ENCODE peak calls at places on chromosomes 12 and 14, in seven cellular contexts. N is PC-3, X is HCT116, Y is hepatocyte, T is neural progenitor cell, O is GM23338, G is SK-N-SH. P is an unnamed sample.

GRCh38 chr14:23061995-23062394 is 4.7 kb upstream of the CDH24 start:
- DNase-seq in N (peak; percentile 96), O (no peak), T (no peak), Y (peak; percentile 83), G (no peak), X (peak; percentile 60), P (peak; percentile 89)

GRCh38 chr12:41709012-41709411 is 435.7 kb downstream of the GXYLT1 start:
- DNase-seq in N (no peak), G (no peak), T (no peak), Y (no peak), O (peak; percentile 16), X (no peak), P (no peak)

GRCh38 chr12:132638541-132639408 is 20.2 kb downstream of the P2RX2 start:
- DNase-seq in N (peak; percentile 63), Y (peak; percentile 84), G (peak; percentile 69), O (peak; percentile 67), T (peak; percentile 46), X (no peak), P (peak; percentile 77)

GRCh38 chr14:53306926-53307325 is 153.8 kb upstream of the DDHD1 start:
- DNase-seq in T (peak; percentile 80), X (no peak), N (peak; percentile 48), O (no peak), Y (no peak), G (no peak), P (peak; percentile 68)

GRCh38 chr14:61151276-61151675 is 129.9 kb downstream of the TMEM30B start:
- DNase-seq in G (no peak), X (no peak), Y (no peak), N (no peak), T (no peak), O (no peak), P (peak; percentile 24)

GRCh38 chr12:5789469-5789968 is 155.5 kb downstream of the ANO2 start:
- DNase-seq in O (no peak), X (no peak), T (no peak), G (no peak), Y (no peak), N (peak; percentile 38), P (no peak)

GRCh38 chr14:31280132-31280870 is 72.7 kb upstream of the HECTD1 start:
- DNase-seq in Y (no peak), O (no peak), G (no peak), T (no peak), N (no peak), X (no peak), P (no peak)

GRCh38 chr12:121364657-121365265 is 12.6 kb upstream of the ANAPC5 start:
- DNase-seq in G (no peak), N (peak; percentile 40), T (no peak), O (no peak), Y (no peak), X (no peak), P (peak; percentile 52)

GRCh38 chr12:68794653-68795253 is 13.2 kb upstream of the MDM2 start:
- DNase-seq in O (no peak), N (peak; percentile 80), X (no peak), Y (no peak), G (no peak), T (no peak), P (peak; percentile 82)

GRCh38 chr12:102833687-102834435 is 83.2 kb downstream of the PAH start:
- DNase-seq in O (peak; percentile 79), G (no peak), Y (peak; percentile 52), N (peak; percentile 17), X (no peak), T (peak; percentile 80), P (peak; percentile 30)

GRCh38 chr14:41476526-41476925 is 130.2 kb upstream of the LRFN5 start:
- DNase-seq in Y (no peak), N (peak; percentile 79), G (no peak), T (no peak), O (no peak), X (no peak), P (peak; percentile 1)

GRCh38 chr12:3218150-3218845 is 141.1 kb downstream of the TSPAN9 start:
- DNase-seq in O (no peak), G (peak; percentile 87), Y (peak; percentile 70), N (no peak), T (no peak), X (no peak), P (peak; percentile 88)

GRCh38 chr14:103314496-103315277 is 19.4 kb upstream of the EIF5 start:
- DNase-seq in N (no peak), G (no peak), Y (no peak), O (no peak), X (no peak), T (no peak), P (no peak)
- TF ChIP-seq EZH2phosphoT487 in N (no peak), G (no peak), Y (no peak), O (no peak), X (no peak), T (no peak), P (no peak)

GRCh38 chr12:130626601-130627000 is 89.5 kb downstream of the RIMBP2 start:
- DNase-seq in G (no peak), N (no peak), T (no peak), X (no peak), O (no peak), Y (no peak), P (no peak)
- H3K4me2 ChIP-seq in G (no peak overlapping the region), N (no peak overlapping the region), T (no peak overlapping the region), X (no peak overlapping the region), O (no peak overlapping the region), Y (no peak overlapping the region), P (no peak overlapping the region)

DNA sequence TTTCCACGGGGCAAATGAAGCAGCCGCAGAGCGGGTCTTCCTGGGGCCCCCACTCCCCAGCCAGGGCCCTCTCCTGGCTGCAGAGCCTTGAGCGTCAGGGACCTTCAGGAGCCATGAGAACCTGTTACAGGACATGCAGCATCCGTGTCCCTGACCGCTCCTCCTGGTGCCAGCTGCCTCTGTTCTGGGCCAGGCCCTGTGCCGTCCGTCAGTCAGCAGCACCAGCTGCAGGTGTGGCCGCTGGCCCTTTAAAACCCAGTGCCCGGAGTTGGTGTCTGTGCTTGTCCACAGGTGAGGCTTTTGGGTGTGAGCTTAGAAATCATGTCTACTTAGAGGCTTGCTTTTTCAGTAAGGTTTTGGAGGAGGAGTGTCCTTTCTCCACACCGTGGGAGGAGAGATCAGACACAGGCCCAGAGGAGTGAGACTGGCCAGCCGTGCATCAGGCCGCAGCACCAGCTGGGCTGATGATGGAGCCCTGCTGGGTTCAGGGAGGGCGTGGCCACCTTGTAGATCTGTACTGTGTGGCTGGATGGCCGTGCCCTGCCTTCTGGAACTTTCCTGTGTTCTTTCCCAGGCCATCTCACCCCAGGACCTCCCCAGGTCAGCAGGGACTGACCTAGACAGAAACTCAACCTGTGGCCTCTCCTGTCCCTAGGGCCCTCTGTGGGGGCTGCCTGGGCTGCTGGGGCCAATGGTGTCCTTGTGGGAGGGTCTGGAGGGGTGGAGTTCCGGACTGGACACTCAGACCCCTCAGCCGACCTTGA is 27.1 kb downstream of the AACS start:
- DNase-seq in G (no peak), X (no peak), T (no peak), Y (no peak), O (no peak), N (no peak), P (no peak)
- H3K4me3 ChIP-seq in G (no peak overlapping the region), X (no peak overlapping the region), T (no peak overlapping the region), Y (no peak overlapping the region), O (no peak overlapping the region), N (no peak overlapping the region), P (no peak overlapping the region)

GRCh38 chr14:106459971-106460730 is 933.8 kb downstream of the TMEM121 start:
- DNase-seq in X (no peak), O (peak; percentile 4), T (no peak), N (no peak), G (no peak), Y (no peak), P (no peak)
- TF ChIP-seq EZH2phosphoT487 in X (no peak), O (no peak), T (no peak), N (no peak), G (no peak), Y (no peak), P (no peak)

GRCh38 chr14:70652871-70653270 is 11.2 kb downstream of the TTC9 start:
- DNase-seq in O (no peak), X (no peak), Y (no peak), N (no peak), T (no peak), G (no peak), P (peak; percentile 23)

GRCh38 chr14:70658899-70659298 is 17.2 kb downstream of the TTC9 start:
- DNase-seq in N (no peak), X (no peak), G (no peak), T (no peak), O (no peak), Y (no peak), P (no peak)

GRCh38 chr14:70654609-70655008 is 12.9 kb downstream of the TTC9 start:
- DNase-seq in T (no peak), O (no peak), Y (no peak), X (no peak), N (peak; percentile 45), G (no peak), P (no peak)

GRCh38 chr14:70653662-70654061 is 11.9 kb downstream of the TTC9 start:
- DNase-seq in T (no peak), G (no peak), Y (no peak), N (no peak), O (no peak), X (no peak), P (no peak)

DNA sequence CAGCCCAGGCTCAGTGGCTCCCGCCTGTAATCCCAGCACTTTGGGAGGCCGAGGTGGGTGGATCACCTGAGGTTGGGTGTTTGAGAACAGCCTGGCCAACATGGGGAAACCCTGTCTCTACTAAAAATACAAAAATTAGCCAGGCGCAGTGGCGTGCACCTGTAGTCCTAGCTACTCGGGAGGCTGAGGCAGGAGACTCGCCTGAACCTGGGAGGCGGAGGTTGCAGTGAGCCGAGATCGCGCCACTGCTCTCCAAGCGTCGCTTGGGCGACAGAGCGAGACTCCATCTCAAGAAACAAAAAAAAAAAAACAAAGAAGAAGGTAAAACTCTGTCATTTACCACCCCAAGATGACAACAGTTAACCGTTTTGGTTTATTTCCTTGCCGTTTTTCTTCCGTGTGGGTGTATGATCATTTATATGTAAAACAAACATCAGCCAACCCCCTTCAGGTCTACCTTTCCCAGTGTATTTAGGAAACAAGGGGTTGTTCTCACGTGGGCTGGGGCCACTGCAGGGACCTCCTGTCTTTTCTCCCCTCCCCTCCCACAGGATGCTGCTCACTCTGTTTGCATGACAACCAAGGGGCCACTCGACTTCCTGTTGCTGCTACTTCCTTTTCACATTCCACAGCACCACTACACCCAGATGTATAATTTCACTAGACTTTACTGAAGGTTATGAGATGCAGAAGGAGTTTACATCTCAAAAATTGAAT is 13.6 kb downstream of the TTC9 start:
- DNase-seq in Y (no peak), T (no peak), X (no peak), O (peak; percentile 91), N (no peak), G (no peak), P (no peak)
- H3K4me2 ChIP-seq in Y (no peak overlapping the region), T (no peak overlapping the region), X (no peak overlapping the region), O (peak overlapping the region; percentile 12), N (no peak overlapping the region), G (no peak overlapping the region), P (no peak overlapping the region)

P was measured in GM23248.